ENCODE peak calls at places on chromosome 7, in five cellular contexts. One of them, this sample, is unnamed.

GRCh38 chr7:19621740-19622139 is 87.1 kb downstream of the POLR1F start:
- DNase-seq in stomach: no peak
- DNase-seq in left ventricle myocardium inferior: no peak
- DNase-seq in MM.1S: no peak
- DNase-seq in Panc1: peak
- DNase-seq in this sample: no peak

GRCh38 chr7:138204285-138204988 is 128.2 kb downstream of the AKR1D1 start:
- DNase-seq in stomach: no peak
- DNase-seq in left ventricle myocardium inferior: no peak
- DNase-seq in MM.1S: no peak
- DNase-seq in Panc1: no peak
- DNase-seq in this sample: no peak

GRCh38 chr7:36852931-36853330 is 128.6 kb upstream of the AOAH start:
- DNase-seq in stomach: no peak
- DNase-seq in left ventricle myocardium inferior: no peak
- DNase-seq in MM.1S: no peak
- DNase-seq in Panc1: no peak
- DNase-seq in this sample: no peak

GRCh38 chr7:108236681-108237415 is 106.7 kb upstream of the LAMB4 start:
- DNase-seq in stomach: no peak
- DNase-seq in left ventricle myocardium inferior: no peak
- DNase-seq in MM.1S: no peak
- DNase-seq in Panc1: no peak
- DNase-seq in this sample: no peak

GRCh38 chr7:114426824-114427223 is 12.2 kb downstream of the FOXP2 start:
- DNase-seq in stomach: no peak
- DNase-seq in left ventricle myocardium inferior: no peak
- DNase-seq in MM.1S: peak
- DNase-seq in Panc1: no peak
- DNase-seq in this sample: no peak

GRCh38 chr7:142809671-142810070 is 38.9 kb downstream of the PRSS2 start:
- DNase-seq in stomach: no peak
- DNase-seq in left ventricle myocardium inferior: no peak
- DNase-seq in MM.1S: peak
- DNase-seq in Panc1: no peak
- DNase-seq in this sample: no peak

GRCh38 chr7:4809691-4810090 is 34.3 kb downstream of the AP5Z1 start:
- DNase-seq in stomach: no peak
- DNase-seq in left ventricle myocardium inferior: no peak
- DNase-seq in MM.1S: no peak
- DNase-seq in Panc1: no peak
- DNase-seq in this sample: no peak

GRCh38 chr7:105648561-105649401 is 67.5 kb upstream of the EFCAB10 start:
- DNase-seq in stomach: peak
- DNase-seq in left ventricle myocardium inferior: no peak
- DNase-seq in MM.1S: no peak
- DNase-seq in Panc1: no peak
- DNase-seq in this sample: no peak

GRCh38 chr7:97307521-97308108 is 190.1 kb downstream of the SDHAF3 start:
- DNase-seq in stomach: no peak
- DNase-seq in left ventricle myocardium inferior: no peak
- DNase-seq in MM.1S: no peak
- DNase-seq in Panc1: no peak
- DNase-seq in this sample: no peak

GRCh38 chr7:123230147-123230546 is 30.4 kb upstream of the SLC13A1 start:
- DNase-seq in stomach: no peak
- DNase-seq in left ventricle myocardium inferior: no peak
- DNase-seq in MM.1S: peak
- DNase-seq in Panc1: no peak
- DNase-seq in this sample: no peak

GRCh38 chr7:2555121-2556052 is at the start of gene BRAT1:
- DNase-seq in stomach: peak
- DNase-seq in left ventricle myocardium inferior: peak
- DNase-seq in MM.1S: peak
- DNase-seq in Panc1: peak
- DNase-seq in this sample: peak

GRCh38 chr7:69399038-69399800 is 199.1 kb upstream of the AUTS2 start:
- DNase-seq in stomach: no peak
- DNase-seq in left ventricle myocardium inferior: no peak
- DNase-seq in MM.1S: no peak
- DNase-seq in Panc1: no peak
- DNase-seq in this sample: no peak

GRCh38 chr7:40717242-40717641 is 582.4 kb downstream of the SUGCT start:
- DNase-seq in stomach: peak
- DNase-seq in left ventricle myocardium inferior: peak
- DNase-seq in MM.1S: peak
- DNase-seq in Panc1: no peak
- DNase-seq in this sample: peak

GRCh38 chr7:130493275-130493868 is 1.5 kb downstream of the MEST start:
- DNase-seq in stomach: no peak
- DNase-seq in left ventricle myocardium inferior: no peak
- DNase-seq in MM.1S: no peak
- DNase-seq in Panc1: no peak
- DNase-seq in this sample: no peak

GRCh38 chr7:79506481-79506880 is 53.0 kb upstream of the MAGI2 start:
- DNase-seq in stomach: no peak
- DNase-seq in left ventricle myocardium inferior: no peak
- DNase-seq in MM.1S: no peak
- DNase-seq in Panc1: no peak
- DNase-seq in this sample: no peak

GRCh38 chr7:88233828-88234227 is 14.0 kb upstream of the SRI start:
- DNase-seq in stomach: no peak
- DNase-seq in left ventricle myocardium inferior: no peak
- DNase-seq in MM.1S: no peak
- DNase-seq in Panc1: no peak
- DNase-seq in this sample: no peak

GRCh38 chr7:122844191-122844988 is 41.9 kb downstream of the CADPS2 start:
- DNase-seq in stomach: no peak
- DNase-seq in left ventricle myocardium inferior: no peak
- DNase-seq in MM.1S: no peak
- DNase-seq in Panc1: no peak
- DNase-seq in this sample: no peak

GRCh38 chr7:63041786-63042185 is 956.9 kb upstream of the ZNF722 start:
- DNase-seq in stomach: no peak
- DNase-seq in left ventricle myocardium inferior: no peak
- DNase-seq in MM.1S: no peak
- DNase-seq in Panc1: no peak
- DNase-seq in this sample: no peak

GRCh38 chr7:13850185-13850752 is 139.2 kb downstream of the ETV1 start:
- DNase-seq in stomach: no peak
- DNase-seq in left ventricle myocardium inferior: no peak
- DNase-seq in MM.1S: peak
- DNase-seq in Panc1: peak
- DNase-seq in this sample: no peak

GRCh38 chr7:138002828-138003189 is 923 bp upstream of the CREB3L2 start:
- DNase-seq in stomach: no peak
- DNase-seq in left ventricle myocardium inferior: no peak
- DNase-seq in MM.1S: no peak
- DNase-seq in Panc1: no peak
- DNase-seq in this sample: no peak

GRCh38 chr7:150978136-150978789 is at the start of gene KCNH2:
- DNase-seq in stomach: no peak
- DNase-seq in left ventricle myocardium inferior: peak
- DNase-seq in MM.1S: peak
- DNase-seq in Panc1: no peak
- DNase-seq in this sample: no peak

GRCh38 chr7:134630890-134631289 is 15.8 kb upstream of the BPGM start:
- DNase-seq in stomach: no peak
- DNase-seq in left ventricle myocardium inferior: no peak
- DNase-seq in MM.1S: no peak
- DNase-seq in Panc1: no peak
- DNase-seq in this sample: no peak

GRCh38 chr7:157445246-157445955 is 108.6 kb downstream of the DNAJB6 start:
- DNase-seq in stomach: no peak
- DNase-seq in left ventricle myocardium inferior: no peak
- DNase-seq in MM.1S: no peak
- DNase-seq in Panc1: no peak
- DNase-seq in this sample: peak

GRCh38 chr7:22153427-22154106 is 203.4 kb downstream of the RAPGEF5 start:
- DNase-seq in stomach: no peak
- DNase-seq in left ventricle myocardium inferior: no peak
- DNase-seq in MM.1S: no peak
- DNase-seq in Panc1: no peak
- DNase-seq in this sample: no peak

GRCh38 chr7:70082026-70082655 is 483.9 kb downstream of the AUTS2 start:
- DNase-seq in stomach: no peak
- DNase-seq in left ventricle myocardium inferior: no peak
- DNase-seq in MM.1S: no peak
- DNase-seq in Panc1: no peak
- DNase-seq in this sample: no peak

GRCh38 chr7:40833541-40834234 is 698.9 kb downstream of the SUGCT start:
- DNase-seq in stomach: no peak
- DNase-seq in left ventricle myocardium inferior: no peak
- DNase-seq in MM.1S: no peak
- DNase-seq in Panc1: no peak
- DNase-seq in this sample: no peak

GRCh38 chr7:5282464-5283316 is at the start of gene SLC29A4:
- DNase-seq in stomach: peak
- DNase-seq in left ventricle myocardium inferior: peak
- DNase-seq in MM.1S: no peak
- DNase-seq in Panc1: no peak
- DNase-seq in this sample: no peak

GRCh38 chr7:106243893-106244292 is 40.9 kb downstream of the NAMPT start:
- DNase-seq in stomach: no peak
- DNase-seq in left ventricle myocardium inferior: no peak
- DNase-seq in MM.1S: no peak
- DNase-seq in Panc1: no peak
- DNase-seq in this sample: no peak

GRCh38 chr7:7481801-7482200 is 53.9 kb downstream of the COL28A1 start:
- DNase-seq in stomach: no peak
- DNase-seq in left ventricle myocardium inferior: no peak
- DNase-seq in MM.1S: no peak
- DNase-seq in Panc1: no peak
- DNase-seq in this sample: no peak

DNA sequence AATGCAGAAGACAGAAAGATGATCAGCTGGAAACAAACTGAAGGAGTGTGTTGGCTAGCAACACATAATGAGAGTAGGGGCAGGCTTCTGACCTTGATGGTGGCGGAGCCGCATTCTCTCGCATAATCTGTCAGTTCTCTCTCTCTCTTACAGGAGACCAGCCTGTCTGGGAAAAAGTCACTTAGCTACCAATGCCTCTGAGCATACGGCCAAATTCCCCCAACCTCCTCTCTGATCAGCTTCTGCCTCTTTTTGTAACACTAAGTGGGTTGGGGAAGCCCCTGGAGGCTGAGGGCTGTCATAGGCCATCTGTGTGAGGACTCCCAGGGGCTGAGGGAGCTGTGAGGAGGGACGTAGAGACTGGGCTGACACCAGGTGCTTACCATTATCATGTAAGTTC is 104.6 kb downstream of the HIPK2 start:
- DNase-seq in stomach: no peak
- DNase-seq in left ventricle myocardium inferior: no peak
- DNase-seq in MM.1S: no peak
- DNase-seq in Panc1: no peak
- DNase-seq in this sample: no peak
- TF ChIP-seq CTCF in stomach: no peak
- TF ChIP-seq CTCF in left ventricle myocardium inferior: no peak
- TF ChIP-seq CTCF in MM.1S: no peak
- TF ChIP-seq CTCF in Panc1: no peak
- TF ChIP-seq CTCF in this sample: no peak

GRCh38 chr7:281637-282036 is 8.3 kb upstream of the FOXL3 start:
- DNase-seq in stomach: no peak
- DNase-seq in left ventricle myocardium inferior: no peak
- DNase-seq in MM.1S: no peak
- DNase-seq in Panc1: no peak
- DNase-seq in this sample: peak

GRCh38 chr7:285731-286130 is 4.2 kb upstream of the FOXL3 start:
- DNase-seq in stomach: no peak
- DNase-seq in left ventricle myocardium inferior: no peak
- DNase-seq in MM.1S: no peak
- DNase-seq in Panc1: no peak
- DNase-seq in this sample: peak

GRCh38 chr7:286278-286677 is 3.7 kb upstream of the FOXL3 start:
- DNase-seq in stomach: no peak
- DNase-seq in left ventricle myocardium inferior: no peak
- DNase-seq in MM.1S: no peak
- DNase-seq in Panc1: no peak
- DNase-seq in this sample: peak

GRCh38 chr7:282621-283020 is 7.3 kb upstream of the FOXL3 start:
- DNase-seq in stomach: no peak
- DNase-seq in left ventricle myocardium inferior: peak
- DNase-seq in MM.1S: no peak
- DNase-seq in Panc1: no peak
- DNase-seq in this sample: peak

GRCh38 chr7:284762-285722 is 4.9 kb upstream of the FOXL3 start:
- DNase-seq in stomach: no peak
- DNase-seq in left ventricle myocardium inferior: no peak
- DNase-seq in MM.1S: no peak
- DNase-seq in Panc1: no peak
- DNase-seq in this sample: peak
- TF ChIP-seq CTCF in stomach: no peak
- TF ChIP-seq CTCF in left ventricle myocardium inferior: no peak
- TF ChIP-seq CTCF in MM.1S: no peak
- TF ChIP-seq CTCF in Panc1: no peak
- TF ChIP-seq CTCF in this sample: no peak

GRCh38 chr7:101743241-101743994 is 74.0 kb upstream of the CUX1 start:
- DNase-seq in stomach: peak
- DNase-seq in left ventricle myocardium inferior: peak
- DNase-seq in MM.1S: peak
- DNase-seq in Panc1: no peak
- DNase-seq in this sample: peak
- TF ChIP-seq CTCF in stomach: no peak
- TF ChIP-seq CTCF in left ventricle myocardium inferior: peak
- TF ChIP-seq CTCF in MM.1S: peak
- TF ChIP-seq CTCF in Panc1: peak
- TF ChIP-seq CTCF in this sample: peak

DNA sequence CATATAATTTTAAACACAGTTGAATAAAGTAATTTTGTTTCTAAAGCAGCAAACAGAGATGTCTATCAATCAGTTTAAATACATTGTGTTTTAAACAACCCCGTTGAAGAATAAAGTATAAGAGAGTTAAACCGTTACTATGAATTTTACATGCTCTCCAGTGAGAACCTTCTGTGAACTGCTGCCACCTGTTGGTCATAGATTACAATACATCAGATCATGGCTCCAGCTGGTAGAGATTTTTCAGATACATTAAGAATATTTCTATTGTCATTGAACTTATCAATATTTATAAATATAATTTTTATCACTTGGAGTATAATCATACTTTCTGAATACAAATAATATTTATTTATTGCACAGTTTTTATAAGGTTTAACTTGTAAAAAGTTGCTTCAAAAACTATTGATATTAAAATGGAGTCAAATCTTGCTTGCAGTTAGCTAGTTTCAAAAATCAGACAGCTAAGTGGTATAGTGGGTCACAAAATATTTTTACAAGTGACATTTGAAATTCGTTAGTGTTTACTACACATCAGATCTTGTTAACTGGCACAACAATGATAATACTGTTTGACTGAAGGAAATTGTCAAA is 561.1 kb upstream of the PHF14 start:
- DNase-seq in stomach: no peak
- DNase-seq in left ventricle myocardium inferior: no peak
- DNase-seq in MM.1S: peak
- DNase-seq in Panc1: peak
- DNase-seq in this sample: no peak
- TF ChIP-seq CTCF in stomach: no peak
- TF ChIP-seq CTCF in left ventricle myocardium inferior: peak
- TF ChIP-seq CTCF in MM.1S: peak
- TF ChIP-seq CTCF in Panc1: peak
- TF ChIP-seq CTCF in this sample: peak

GRCh38 chr7:100607111-100607510 is 4.9 kb downstream of the PCOLCE start:
- DNase-seq in stomach: no peak
- DNase-seq in left ventricle myocardium inferior: no peak
- DNase-seq in MM.1S: no peak
- DNase-seq in Panc1: no peak
- DNase-seq in this sample: no peak
- TF ChIP-seq CTCF in stomach: no peak
- TF ChIP-seq CTCF in left ventricle myocardium inferior: no peak
- TF ChIP-seq CTCF in MM.1S: no peak
- TF ChIP-seq CTCF in Panc1: no peak
- TF ChIP-seq CTCF in this sample: no peak

This sample was measured in lower lobe of right lung.